ENCODE peak calls at places on chromosomes 7 and 10, in five cellular contexts. G is uterus; J is brain microvascular endothelial cell; F is right cardiac atrium; E is naive thymus-derived CD4-positive, alpha-beta T cell. P is an unnamed sample.

GRCh38 chr10:23065549-23065948 is 29.8 kb upstream of the MSRB2 start:
- DNase-seq in G (peak; percentile 79), J (peak; percentile 53), F (peak; percentile 84), E (no peak), P (peak; percentile 35)

GRCh38 chr7:156178214-156178613 is 366.0 kb upstream of the SHH start:
- DNase-seq in E (no peak), J (no peak), F (no peak), G (no peak), P (no peak)

GRCh38 chr7:144525956-144526355 is 122.5 kb upstream of the NOBOX start:
- DNase-seq in F (no peak), G (no peak), E (no peak), J (no peak), P (no peak)

GRCh38 chr7:111561659-111561908 is 708 bp downstream of the IMMP2L start:
- DNase-seq in E (no peak), G (no peak), J (peak; percentile 4), F (no peak), P (no peak)

GRCh38 chr10:72690071-72690755 is 1.7 kb upstream of the MCU start:
- DNase-seq in F (no peak), E (no peak), G (no peak), J (no peak), P (no peak)

GRCh38 chr7:90512841-90513254 is 43.4 kb downstream of the PTTG1IP2 start:
- DNase-seq in J (no peak), G (no peak), E (no peak), F (no peak), P (no peak)

GRCh38 chr7:130356760-130357611 is 12.4 kb downstream of the CPA5 start:
- DNase-seq in E (no peak), F (no peak), G (peak; percentile 82), J (peak; percentile 67), P (no peak)

GRCh38 chr10:46547331-46547880 is 9.1 kb downstream of the GPRIN2 start:
- DNase-seq in E (peak; percentile 7), J (no peak), G (no peak), F (no peak), P (no peak)

GRCh38 chr10:61757525-61758397 is 95.0 kb downstream of the CABCOCO1 start:
- DNase-seq in E (no peak), F (no peak), J (peak; percentile 70), G (no peak), P (peak; percentile 78)

GRCh38 chr10:90604636-90605035 is 253.2 kb downstream of the HTR7 start:
- DNase-seq in G (no peak), E (no peak), F (no peak), J (no peak), P (no peak)

GRCh38 chr7:12570529-12571461 is at the start of gene SCIN:
- DNase-seq in E (no peak), G (no peak), F (peak; percentile 29), J (peak; percentile 25), P (no peak)

GRCh38 chr10:116845823-116846222 is 3.5 kb upstream of the ENO4 start:
- DNase-seq in G (no peak), E (no peak), F (no peak), J (no peak), P (no peak)

GRCh38 chr10:52098130-52098529 is 216.0 kb upstream of the DKK1 start:
- DNase-seq in E (no peak), F (no peak), J (no peak), G (no peak), P (no peak)

GRCh38 chr7:46545790-46546189 is 624.7 kb upstream of the IGFBP3 start:
- DNase-seq in J (peak; percentile 79), E (no peak), G (no peak), F (no peak), P (no peak)

GRCh38 chr10:126736737-126737136 is 66.2 kb upstream of the C10orf90 start:
- DNase-seq in G (no peak), F (no peak), J (no peak), E (no peak), P (no peak)

GRCh38 chr10:63072951-63073350 is 60.2 kb upstream of the NRBF2 start:
- DNase-seq in J (no peak), E (no peak), G (no peak), F (no peak), P (no peak)

GRCh38 chr7:114933665-114934064 is 11.8 kb downstream of the MDFIC start:
- DNase-seq in G (no peak), F (no peak), J (no peak), E (no peak), P (no peak)

GRCh38 chr10:7787150-7787856 is 490 bp downstream of the KIN start:
- DNase-seq in E (no peak), G (no peak), J (no peak), F (no peak), P (no peak)

GRCh38 chr7:18890134-18890533 is 227.3 kb downstream of the TWIST1 start:
- DNase-seq in E (no peak), G (no peak), J (peak; percentile 84), F (no peak), P (peak; percentile 38)

GRCh38 chr10:1002425-1003006 is 14.3 kb downstream of the GTPBP4 start:
- DNase-seq in J (no peak), G (no peak), F (no peak), E (no peak), P (no peak)

GRCh38 chr10:110739811-110740271 is 95.7 kb downstream of the RBM20 start:
- DNase-seq in J (peak; percentile 83), F (no peak), G (no peak), E (no peak), P (no peak)

GRCh38 chr10:30968711-30969110 is 63.0 kb downstream of the ZNF438 start:
- DNase-seq in G (no peak), E (no peak), J (no peak), F (no peak), P (no peak)

GRCh38 chr10:71255817-71256660 is 43.7 kb downstream of the UNC5B start:
- DNase-seq in F (peak; percentile 79), J (peak; percentile 74), E (no peak), G (peak; percentile 77), P (no peak)

DNA sequence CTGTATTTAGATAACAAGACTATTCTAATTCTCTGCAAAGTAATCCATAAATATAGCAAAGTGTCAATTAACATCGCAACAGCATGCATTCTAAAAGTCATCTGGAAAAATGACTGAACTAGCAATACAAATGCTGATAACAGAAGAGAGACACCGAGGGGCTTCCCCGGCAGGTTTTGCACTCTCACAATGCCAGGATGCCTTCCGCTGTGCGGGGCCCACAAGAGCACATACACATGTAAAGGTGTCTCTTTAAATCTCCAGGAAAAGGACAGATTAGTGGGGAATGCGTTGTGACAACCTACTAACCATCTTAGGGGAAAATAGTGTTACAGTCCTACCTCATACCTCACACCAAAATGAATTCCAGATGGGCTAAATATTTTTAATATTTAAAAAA is 86.9 kb downstream of the CXCL12 start:
- DNase-seq in J (no peak), F (no peak), G (no peak), E (no peak), P (no peak)
- H3K4me3 ChIP-seq in J (no peak overlapping the region), F (no peak overlapping the region), G (no peak overlapping the region), E (no peak overlapping the region), P (no peak overlapping the region)

GRCh38 chr10:113650172-113650571 is 13.7 kb downstream of the NRAP start:
- DNase-seq in G (no peak), E (no peak), F (no peak), J (no peak), P (no peak)
- H3K4me3 ChIP-seq in G (no peak overlapping the region), E (no peak overlapping the region), F (no peak overlapping the region), J (no peak overlapping the region), P (no peak overlapping the region)

GRCh38 chr7:28958235-28958945 is at the start of gene TRIL:
- DNase-seq in F (peak; percentile 85), G (peak; percentile 93), J (peak; percentile 45), E (no peak), P (no peak)

GRCh38 chr7:28957822-28958234 is 302 bp downstream of the TRIL start:
- DNase-seq in E (no peak), G (peak; percentile 28), J (no peak), F (no peak), P (no peak)

GRCh38 chr7:28956608-28957063 is 1.5 kb downstream of the TRIL start:
- DNase-seq in E (no peak), F (peak; percentile 67), G (peak; percentile 70), J (no peak), P (no peak)

GRCh38 chr7:28955723-28956607 is 2.2 kb downstream of the TRIL start:
- DNase-seq in F (peak; percentile 79), E (no peak), G (peak; percentile 79), J (no peak), P (no peak)

DNA sequence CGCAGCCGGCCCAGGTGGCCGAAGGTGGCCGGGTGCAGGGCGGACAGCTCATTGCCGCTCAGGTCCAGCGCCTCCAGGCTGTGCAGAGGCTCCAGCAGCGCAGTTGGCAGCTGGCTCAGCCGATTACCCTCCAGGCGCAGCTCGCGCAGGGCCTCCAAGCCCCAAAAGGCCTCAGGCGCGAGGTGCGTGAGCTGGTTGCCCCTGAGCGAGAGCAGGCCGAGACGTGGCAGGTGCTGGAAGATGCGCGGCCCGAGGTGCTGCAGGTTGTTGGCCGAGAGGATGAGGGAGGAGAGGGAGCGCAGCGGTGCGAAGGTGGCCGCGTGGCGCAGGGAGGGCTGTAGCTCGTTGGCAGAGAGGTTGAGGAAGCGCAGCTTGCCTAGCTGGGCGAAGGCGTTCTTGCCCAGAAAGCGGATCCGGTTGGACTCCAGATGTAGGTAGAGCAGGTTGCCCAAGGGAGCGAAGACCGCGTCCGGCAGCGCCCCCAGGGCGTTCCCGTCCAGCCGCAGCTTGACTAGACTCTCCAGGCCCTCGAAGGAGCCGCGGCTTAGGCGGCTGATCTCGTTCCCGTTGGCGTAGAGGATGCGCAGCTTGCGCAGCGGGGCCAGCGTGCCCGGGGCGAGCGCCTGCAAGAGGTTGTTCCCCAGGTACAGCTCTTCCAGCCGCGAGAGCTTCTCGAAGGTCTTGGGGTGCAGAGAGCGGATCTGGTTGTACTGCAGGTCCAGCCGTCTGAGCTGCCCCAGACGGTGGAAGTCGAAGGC is 887 bp downstream of the TRIL start:
- DNase-seq in G (peak; percentile 50), E (no peak), J (no peak), F (peak; percentile 28), P (no peak)
- H3K4me3 ChIP-seq in G (peak overlapping the region; percentile 36), E (no peak overlapping the region), J (peak overlapping the region; percentile 50), F (peak overlapping the region; percentile 44), P (no peak overlapping the region)

GRCh38 chr7:70693300-70693689 is 438.6 kb upstream of the GALNT17 start:
- DNase-seq in G (no peak), J (no peak), E (no peak), F (no peak), P (no peak)
- H3K4me3 ChIP-seq in G (peak overlapping the region; percentile 53), J (peak overlapping the region; percentile 81), E (no peak overlapping the region), F (peak overlapping the region; percentile 96), P (peak overlapping the region; percentile 72)

GRCh38 chr7:95619517-95619916 is 23.2 kb upstream of the PDK4 start:
- DNase-seq in F (no peak), G (no peak), J (no peak), E (no peak), P (no peak)
- H3K4me3 ChIP-seq in F (no peak overlapping the region), G (no peak overlapping the region), J (no peak overlapping the region), E (no peak overlapping the region), P (no peak overlapping the region)

GRCh38 chr7:123732413-123733091 is 16.3 kb downstream of the WASL start:
- DNase-seq in G (no peak), F (no peak), J (no peak), E (no peak), P (no peak)
- H3K4me3 ChIP-seq in G (no peak overlapping the region), F (no peak overlapping the region), J (no peak overlapping the region), E (no peak overlapping the region), P (no peak overlapping the region)